ENCODE peak calls at places on chromosomes 6 and 20, in ten cellular contexts. One of them, this sample, is unnamed.

GRCh38 chr6:89853068-89853467 is 23.4 kb downstream of the CASP8AP2 start:
- DNase-seq in stomach: no peak
- DNase-seq in spleen: no peak
- DNase-seq in breast epithelium: no peak
- DNase-seq in HCT116: no peak
- DNase-seq in transverse colon: no peak
- DNase-seq in sigmoid colon: no peak
- DNase-seq in GM12892: no peak
- DNase-seq in prostate gland: no peak
- DNase-seq in K562: no peak
- DNase-seq in this sample: no peak

GRCh38 chr6:90739339-90739738 is 152.5 kb upstream of the MAP3K7 start:
- DNase-seq in stomach: no peak
- DNase-seq in HCT116: no peak
- DNase-seq in breast epithelium: no peak
- DNase-seq in K562: no peak
- DNase-seq in spleen: no peak
- DNase-seq in sigmoid colon: no peak
- DNase-seq in transverse colon: no peak
- DNase-seq in GM12892: no peak
- DNase-seq in prostate gland: no peak
- DNase-seq in this sample: no peak

GRCh38 chr6:168332020-168332419 is 12.4 kb upstream of the DACT2 start:
- DNase-seq in sigmoid colon: no peak
- DNase-seq in K562: no peak
- DNase-seq in prostate gland: no peak
- DNase-seq in breast epithelium: no peak
- DNase-seq in spleen: no peak
- DNase-seq in GM12892: no peak
- DNase-seq in HCT116: no peak
- DNase-seq in stomach: no peak
- DNase-seq in transverse colon: no peak
- DNase-seq in this sample: no peak

GRCh38 chr6:158926429-158926828 is 73.6 kb downstream of the RSPH3 start:
- DNase-seq in breast epithelium: no peak
- DNase-seq in spleen: no peak
- DNase-seq in sigmoid colon: no peak
- DNase-seq in GM12892: no peak
- DNase-seq in stomach: no peak
- DNase-seq in transverse colon: no peak
- DNase-seq in prostate gland: no peak
- DNase-seq in HCT116: no peak
- DNase-seq in K562: no peak
- DNase-seq in this sample: no peak

GRCh38 chr20:21508230-21509078 is 5.4 kb downstream of the NKX2-2 start:
- DNase-seq in HCT116: no peak
- DNase-seq in spleen: no peak
- DNase-seq in breast epithelium: no peak
- DNase-seq in transverse colon: no peak
- DNase-seq in GM12892: no peak
- DNase-seq in K562: no peak
- DNase-seq in sigmoid colon: no peak
- DNase-seq in stomach: no peak
- DNase-seq in prostate gland: no peak
- DNase-seq in this sample: peak; percentile 7

GRCh38 chr20:8524716-8525343 is 392.8 kb downstream of the PLCB1 start:
- DNase-seq in GM12892: no peak
- DNase-seq in transverse colon: no peak
- DNase-seq in HCT116: no peak
- DNase-seq in K562: no peak
- DNase-seq in spleen: no peak
- DNase-seq in prostate gland: no peak
- DNase-seq in breast epithelium: no peak
- DNase-seq in sigmoid colon: no peak
- DNase-seq in stomach: no peak
- DNase-seq in this sample: no peak

GRCh38 chr6:150723857-150724256 is 124.2 kb downstream of the PLEKHG1 start:
- DNase-seq in HCT116: no peak
- DNase-seq in K562: no peak
- DNase-seq in transverse colon: no peak
- DNase-seq in stomach: no peak
- DNase-seq in spleen: no peak
- DNase-seq in GM12892: no peak
- DNase-seq in sigmoid colon: no peak
- DNase-seq in prostate gland: no peak
- DNase-seq in breast epithelium: no peak
- DNase-seq in this sample: no peak

GRCh38 chr6:150016324-150017185 is 8.8 kb downstream of the RAET1L start:
- DNase-seq in K562: peak; percentile 36
- DNase-seq in transverse colon: peak; percentile 35
- DNase-seq in HCT116: peak; percentile 65
- DNase-seq in prostate gland: peak; percentile 74
- DNase-seq in stomach: peak; percentile 67
- DNase-seq in sigmoid colon: no peak
- DNase-seq in GM12892: no peak
- DNase-seq in spleen: peak; percentile 71
- DNase-seq in breast epithelium: no peak
- DNase-seq in this sample: no peak

GRCh38 chr6:156866181-156866862 is 89.1 kb downstream of the ARID1B start:
- DNase-seq in HCT116: no peak
- DNase-seq in GM12892: no peak
- DNase-seq in transverse colon: peak; percentile 33
- DNase-seq in stomach: no peak
- DNase-seq in breast epithelium: no peak
- DNase-seq in spleen: no peak
- DNase-seq in K562: no peak
- DNase-seq in sigmoid colon: peak; percentile 58
- DNase-seq in prostate gland: peak; percentile 22
- DNase-seq in this sample: no peak

GRCh38 chr20:31676534-31677030 is 38.9 kb downstream of the COX4I2 start:
- DNase-seq in prostate gland: no peak
- DNase-seq in sigmoid colon: no peak
- DNase-seq in K562: peak; percentile 51
- DNase-seq in stomach: no peak
- DNase-seq in breast epithelium: no peak
- DNase-seq in transverse colon: no peak
- DNase-seq in HCT116: no peak
- DNase-seq in GM12892: no peak
- DNase-seq in spleen: no peak
- DNase-seq in this sample: no peak

GRCh38 chr20:38145094-38146075 is 19.7 kb downstream of the TGM2 start:
- DNase-seq in prostate gland: no peak
- DNase-seq in stomach: no peak
- DNase-seq in K562: no peak
- DNase-seq in spleen: no peak
- DNase-seq in transverse colon: no peak
- DNase-seq in GM12892: no peak
- DNase-seq in breast epithelium: no peak
- DNase-seq in sigmoid colon: no peak
- DNase-seq in HCT116: no peak
- DNase-seq in this sample: no peak

GRCh38 chr20:17653835-17654648 is 28.0 kb downstream of the RRBP1 start:
- DNase-seq in transverse colon: no peak
- DNase-seq in stomach: no peak
- DNase-seq in prostate gland: no peak
- DNase-seq in sigmoid colon: peak; percentile 57
- DNase-seq in HCT116: no peak
- DNase-seq in K562: no peak
- DNase-seq in GM12892: no peak
- DNase-seq in spleen: peak; percentile 52
- DNase-seq in breast epithelium: no peak
- DNase-seq in this sample: no peak

GRCh38 chr20:19864130-19864529 is 106.1 kb downstream of the RIN2 start:
- DNase-seq in stomach: no peak
- DNase-seq in breast epithelium: no peak
- DNase-seq in sigmoid colon: no peak
- DNase-seq in prostate gland: no peak
- DNase-seq in K562: no peak
- DNase-seq in transverse colon: no peak
- DNase-seq in GM12892: no peak
- DNase-seq in HCT116: no peak
- DNase-seq in spleen: no peak
- DNase-seq in this sample: no peak

GRCh38 chr6:24146871-24147270 is 20.9 kb downstream of the NRSN1 start:
- DNase-seq in K562: no peak
- DNase-seq in prostate gland: no peak
- DNase-seq in stomach: no peak
- DNase-seq in transverse colon: no peak
- DNase-seq in breast epithelium: no peak
- DNase-seq in spleen: no peak
- DNase-seq in sigmoid colon: no peak
- DNase-seq in HCT116: no peak
- DNase-seq in GM12892: no peak
- DNase-seq in this sample: no peak
- TF ChIP-seq POLR2A in K562: no peak
- TF ChIP-seq POLR2A in prostate gland: no peak
- TF ChIP-seq POLR2A in stomach: no peak
- TF ChIP-seq POLR2A in transverse colon: no peak
- TF ChIP-seq POLR2A in breast epithelium: no peak
- TF ChIP-seq POLR2A in spleen: no peak
- TF ChIP-seq POLR2A in sigmoid colon: no peak
- TF ChIP-seq POLR2A in HCT116: no peak
- TF ChIP-seq POLR2A in GM12892: no peak
- TF ChIP-seq POLR2A in this sample: no peak

DNA sequence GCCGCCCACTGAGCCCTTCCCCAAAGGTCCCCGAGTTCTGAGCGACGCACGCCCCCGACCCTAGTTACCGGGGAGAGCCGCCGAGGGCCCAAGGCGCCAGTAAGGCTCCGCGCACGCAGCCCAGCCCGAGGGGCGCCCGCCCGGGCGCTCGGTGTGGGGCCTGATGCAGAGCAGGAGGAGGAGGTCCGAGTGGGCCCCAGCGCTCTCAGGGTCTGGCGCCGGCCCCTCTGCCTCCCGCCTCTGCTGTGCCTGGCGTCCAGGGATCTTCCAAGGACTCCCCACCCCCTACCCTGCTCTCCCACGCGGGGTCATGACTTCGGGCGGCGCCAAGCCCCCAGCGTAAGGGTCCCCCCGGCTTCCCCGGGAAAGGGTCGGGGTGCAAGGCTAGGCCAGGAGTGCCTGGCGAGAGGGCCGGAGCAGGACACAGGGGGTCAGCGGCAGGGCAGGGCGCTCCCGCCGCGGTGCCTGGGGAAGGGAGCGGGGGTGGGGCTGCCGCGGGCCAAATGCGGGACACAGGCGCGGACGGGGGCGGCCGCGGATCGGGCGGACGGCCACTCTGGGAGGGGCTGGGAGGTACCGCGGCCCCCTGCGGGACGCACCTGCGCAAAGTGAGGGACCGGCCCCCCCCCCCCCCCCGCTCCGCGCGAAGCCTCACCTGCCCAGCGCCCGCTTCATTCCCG is 637 bp downstream of the ABHD12 start:
- DNase-seq in HCT116: no peak
- DNase-seq in prostate gland: peak; percentile 23
- DNase-seq in stomach: peak; percentile 41
- DNase-seq in transverse colon: peak; percentile 50
- DNase-seq in breast epithelium: no peak
- DNase-seq in spleen: peak; percentile 92
- DNase-seq in sigmoid colon: peak; percentile 70
- DNase-seq in K562: peak; percentile 67
- DNase-seq in GM12892: peak; percentile 41
- DNase-seq in this sample: peak; percentile 48
- TF ChIP-seq POLR2AphosphoS5 in HCT116: peak; percentile 40
- TF ChIP-seq POLR2AphosphoS5 in prostate gland: no peak
- TF ChIP-seq POLR2AphosphoS5 in stomach: no peak
- TF ChIP-seq POLR2AphosphoS5 in transverse colon: no peak
- TF ChIP-seq POLR2AphosphoS5 in breast epithelium: no peak
- TF ChIP-seq POLR2AphosphoS5 in spleen: no peak
- TF ChIP-seq POLR2AphosphoS5 in sigmoid colon: no peak
- TF ChIP-seq POLR2AphosphoS5 in K562: no peak
- TF ChIP-seq POLR2AphosphoS5 in GM12892: no peak
- TF ChIP-seq POLR2AphosphoS5 in this sample: no peak

GRCh38 chr6:137968468-137968804 is 101.4 kb downstream of the TNFAIP3 start:
- DNase-seq in HCT116: no peak
- DNase-seq in prostate gland: no peak
- DNase-seq in K562: no peak
- DNase-seq in breast epithelium: no peak
- DNase-seq in spleen: no peak
- DNase-seq in GM12892: no peak
- DNase-seq in stomach: no peak
- DNase-seq in sigmoid colon: no peak
- DNase-seq in transverse colon: no peak
- DNase-seq in this sample: no peak

GRCh38 chr6:137964876-137965275 is 97.8 kb downstream of the TNFAIP3 start:
- DNase-seq in stomach: no peak
- DNase-seq in breast epithelium: no peak
- DNase-seq in prostate gland: no peak
- DNase-seq in K562: no peak
- DNase-seq in HCT116: no peak
- DNase-seq in spleen: no peak
- DNase-seq in GM12892: no peak
- DNase-seq in transverse colon: no peak
- DNase-seq in sigmoid colon: no peak
- DNase-seq in this sample: no peak

GRCh38 chr6:137967689-137968467 is 100.8 kb downstream of the TNFAIP3 start:
- DNase-seq in prostate gland: no peak
- DNase-seq in breast epithelium: no peak
- DNase-seq in transverse colon: no peak
- DNase-seq in stomach: no peak
- DNase-seq in GM12892: no peak
- DNase-seq in spleen: peak; percentile 67
- DNase-seq in sigmoid colon: no peak
- DNase-seq in HCT116: no peak
- DNase-seq in K562: no peak
- DNase-seq in this sample: no peak

GRCh38 chr6:137958809-137959565 is 91.9 kb downstream of the TNFAIP3 start:
- DNase-seq in GM12892: no peak
- DNase-seq in breast epithelium: no peak
- DNase-seq in K562: no peak
- DNase-seq in transverse colon: no peak
- DNase-seq in stomach: no peak
- DNase-seq in HCT116: no peak
- DNase-seq in sigmoid colon: no peak
- DNase-seq in spleen: no peak
- DNase-seq in prostate gland: peak; percentile 14
- DNase-seq in this sample: no peak

DNA sequence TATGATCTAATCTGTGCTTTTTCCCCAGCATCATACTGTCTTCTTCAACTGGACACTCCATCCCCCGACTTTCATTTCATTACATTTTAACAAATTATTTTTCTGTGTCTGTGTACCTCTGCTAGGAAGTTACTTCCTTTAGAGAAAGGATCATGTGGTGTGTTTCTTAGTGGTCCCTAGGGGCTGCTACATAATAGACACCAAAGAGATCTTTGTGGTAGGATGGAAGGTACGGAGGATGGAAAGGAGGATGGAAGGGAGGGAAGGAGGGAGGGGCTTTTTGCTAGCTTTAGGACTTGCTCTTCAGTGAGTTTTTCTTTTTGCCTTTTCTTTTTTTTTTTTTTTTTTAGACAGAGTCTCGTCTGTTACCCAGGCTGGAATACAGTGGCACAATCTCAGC is 95.7 kb downstream of the TNFAIP3 start:
- DNase-seq in breast epithelium: no peak
- DNase-seq in prostate gland: no peak
- DNase-seq in stomach: no peak
- DNase-seq in sigmoid colon: no peak
- DNase-seq in transverse colon: no peak
- DNase-seq in spleen: no peak
- DNase-seq in GM12892: no peak
- DNase-seq in K562: no peak
- DNase-seq in HCT116: no peak
- DNase-seq in this sample: no peak
- TF ChIP-seq POLR2A in breast epithelium: no peak
- TF ChIP-seq POLR2A in prostate gland: no peak
- TF ChIP-seq POLR2A in stomach: no peak
- TF ChIP-seq POLR2A in sigmoid colon: no peak
- TF ChIP-seq POLR2A in transverse colon: no peak
- TF ChIP-seq POLR2A in spleen: no peak
- TF ChIP-seq POLR2A in GM12892: no peak
- TF ChIP-seq POLR2A in K562: no peak
- TF ChIP-seq POLR2A in HCT116: no peak
- TF ChIP-seq POLR2A in this sample: no peak

GRCh38 chr20:1617055-1617454 is 2.8 kb downstream of the SIRPB1 start:
- DNase-seq in GM12892: no peak
- DNase-seq in breast epithelium: no peak
- DNase-seq in stomach: no peak
- DNase-seq in K562: no peak
- DNase-seq in HCT116: no peak
- DNase-seq in prostate gland: no peak
- DNase-seq in transverse colon: no peak
- DNase-seq in spleen: no peak
- DNase-seq in sigmoid colon: no peak
- DNase-seq in this sample: no peak
- TF ChIP-seq POLR2AphosphoS5 in GM12892: no peak
- TF ChIP-seq POLR2AphosphoS5 in breast epithelium: no peak
- TF ChIP-seq POLR2AphosphoS5 in stomach: no peak
- TF ChIP-seq POLR2AphosphoS5 in K562: no peak
- TF ChIP-seq POLR2AphosphoS5 in HCT116: no peak
- TF ChIP-seq POLR2AphosphoS5 in prostate gland: no peak
- TF ChIP-seq POLR2AphosphoS5 in transverse colon: no peak
- TF ChIP-seq POLR2AphosphoS5 in spleen: no peak
- TF ChIP-seq POLR2AphosphoS5 in sigmoid colon: no peak
- TF ChIP-seq POLR2AphosphoS5 in this sample: no peak